ENCODE peak calls at places on chromosomes 5 and 9, in four cellular contexts. B is mucosa of gallbladder; W is activated CD8-positive, alpha-beta memory T cell treated with anti-CD3 and anti-CD28 coated beads for 48 hours; D is germinal center. Y is an unnamed sample.

GRCh38 chr9:134488901-134489280 is 152.7 kb upstream of the COL5A1 start:
- DNase-seq in B (no peak), W (no peak), D (no peak), Y (no peak)

GRCh38 chr9:138083873-138084272 is 206.3 kb downstream of the CACNA1B start:
- DNase-seq in B (no peak), W (no peak), D (no peak), Y (no peak)

GRCh38 chr9:95461448-95462381 is 55.1 kb downstream of the PTCH1 start:
- DNase-seq in B (no peak), W (no peak), D (no peak), Y (no peak)

GRCh38 chr9:135077497-135078200 is 9.8 kb upstream of the OLFM1 start:
- DNase-seq in B (no peak), W (no peak), D (no peak), Y (peak)

GRCh38 chr5:26278078-26278477 is 760.3 kb downstream of the CDH9 start:
- DNase-seq in B (no peak), W (no peak), D (no peak), Y (no peak)

GRCh38 chr5:67003373-67003905 is 193.2 kb downstream of the CD180 start:
- DNase-seq in B (no peak), W (no peak), D (no peak), Y (no peak)

GRCh38 chr5:146560205-146560812 is 44.3 kb upstream of the GPR151 start:
- DNase-seq in B (no peak), W (no peak), D (no peak), Y (peak)

GRCh38 chr5:133341296-133341695 is 271.0 kb downstream of the FSTL4 start:
- DNase-seq in B (no peak), W (no peak), D (no peak), Y (no peak)

GRCh38 chr5:138647794-138648193 is 72.6 kb upstream of the HSPA9 start:
- DNase-seq in B (no peak), W (no peak), D (no peak), Y (no peak)

GRCh38 chr5:65927497-65928340 is 1.3 kb downstream of the ERBIN start:
- DNase-seq in B (no peak), W (no peak), D (peak), Y (peak)

GRCh38 chr5:60959156-60959555 is 14.2 kb downstream of the NDUFAF2 start:
- DNase-seq in B (no peak), W (no peak), D (peak), Y (peak)